ENCODE peak calls at places on chromosomes 2 and 18, in five cellular contexts. B, M, Y, H and I are unnamed samples.

GRCh38 chr18:35778850-35779634 is 193.4 kb upstream of the RMP24 start:
- DNase-seq in B (no peak), M (no peak), Y (peak), H (no peak), I (no peak)

GRCh38 chr18:48203288-48203945 is 205.8 kb downstream of the ZBTB7C start:
- DNase-seq in B (no peak), M (no peak), Y (no peak), H (no peak), I (no peak)

GRCh38 chr2:148525130-148525529 is 119.4 kb upstream of the EPC2 start:
- DNase-seq in B (no peak), M (no peak), Y (no peak), H (no peak), I (no peak)

GRCh38 chr18:46343940-46344372 is 239.8 kb downstream of the HAUS1 start:
- DNase-seq in B (peak), M (no peak), Y (peak), H (peak), I (no peak)

GRCh38 chr2:237283136-237283928 is 130.6 kb downstream of the COL6A3 start:
- DNase-seq in B (no peak), M (peak), Y (no peak), H (no peak), I (no peak)

GRCh38 chr2:44543773-44544725 is 182.3 kb downstream of the CAMKMT start:
- DNase-seq in B (no peak), M (no peak), Y (no peak), H (peak), I (no peak)

GRCh38 chr2:63186331-63186730 is 135.7 kb downstream of the OTX1 start:
- DNase-seq in B (no peak), M (no peak), Y (no peak), H (no peak), I (no peak)

GRCh38 chr2:142042536-142043199 is 88.1 kb downstream of the LRP1B start:
- DNase-seq in B (no peak), M (peak), Y (no peak), H (no peak), I (no peak)

GRCh38 chr2:237642030-237642700 is 14.8 kb downstream of the LRRFIP1 start:
- DNase-seq in B (no peak), M (no peak), Y (no peak), H (no peak), I (no peak)

GRCh38 chr18:36441872-36442271 is 144.4 kb downstream of the FHOD3 start:
- DNase-seq in B (no peak), M (peak), Y (no peak), H (peak), I (no peak)

GRCh38 chr2:235945608-235946140 is 222.5 kb downstream of the GBX2 start:
- DNase-seq in B (no peak), M (no peak), Y (no peak), H (no peak), I (peak)

GRCh38 chr2:39942970-39943369 is 163.9 kb upstream of the THUMPD2 start:
- DNase-seq in B (no peak), M (peak), Y (no peak), H (no peak), I (no peak)

GRCh38 chr2:160507046-160507407 is 13.4 kb upstream of the RBMS1 start:
- DNase-seq in B (no peak), M (no peak), Y (no peak), H (no peak), I (no peak)

GRCh38 chr2:107635883-107636282 is 190.8 kb upstream of the RGPD4 start:
- DNase-seq in B (no peak), M (peak), Y (no peak), H (peak), I (no peak)

GRCh38 chr2:12918138-12918840 is 201.6 kb downstream of the TRIB2 start:
- DNase-seq in B (no peak), M (no peak), Y (no peak), H (no peak), I (no peak)

GRCh38 chr2:42976400-42976799 is 184.0 kb upstream of the HAAO start:
- DNase-seq in B (no peak), M (no peak), Y (no peak), H (no peak), I (no peak)

GRCh38 chr2:1835581-1836201 is 91.4 kb upstream of the PXDN start:
- DNase-seq in B (peak), M (no peak), Y (no peak), H (no peak), I (no peak)

GRCh38 chr2:111624401-111625156 is 259.4 kb downstream of the ANAPC1 start:
- DNase-seq in B (no peak), M (peak), Y (no peak), H (peak), I (no peak)

GRCh38 chr2:112486895-112487294 is 4.9 kb downstream of the TTL start:
- DNase-seq in B (no peak), M (no peak), Y (no peak), H (no peak), I (no peak)

GRCh38 chr2:37561615-37562569 is 109.5 kb downstream of the CDC42EP3 start:
- DNase-seq in B (no peak), M (peak), Y (no peak), H (peak), I (no peak)

GRCh38 chr2:159156834-159157233 is 129.7 kb downstream of the WDSUB1 start:
- DNase-seq in B (no peak), M (no peak), Y (no peak), H (peak), I (peak)

GRCh38 chr2:7324706-7325105 is 407.5 kb downstream of the RNF144A start:
- DNase-seq in B (no peak), M (no peak), Y (no peak), H (no peak), I (peak)

GRCh38 chr18:39939209-39939608 is 2015.8 kb upstream of the PIK3C3 start:
- DNase-seq in B (no peak), M (no peak), Y (no peak), H (no peak), I (no peak)

GRCh38 chr2:143480586-143481230 is 351.5 kb downstream of the ARHGAP15 start:
- DNase-seq in B (no peak), M (peak), Y (no peak), H (no peak), I (no peak)

GRCh38 chr2:26222976-26223375 is 21.5 kb downstream of the HADHA start:
- DNase-seq in B (no peak), M (no peak), Y (no peak), H (no peak), I (no peak)

GRCh38 chr2:239966848-239967136 is 58.4 kb downstream of the NDUFA10 start:
- DNase-seq in B (no peak), M (no peak), Y (no peak), H (peak), I (no peak)

GRCh38 chr18:23827681-23828080 is 138.4 kb downstream of the LAMA3 start:
- DNase-seq in B (no peak), M (no peak), Y (no peak), H (peak), I (no peak)

GRCh38 chr18:8844721-8845148 is 139.4 kb downstream of the MTCL1 start:
- DNase-seq in B (no peak), M (peak), Y (no peak), H (peak), I (no peak)

GRCh38 chr2:179021258-179021657 is 28.7 kb downstream of the CCDC141 start:
- DNase-seq in B (no peak), M (no peak), Y (no peak), H (no peak), I (no peak)

GRCh38 chr2:129490666-129491065 is 488.8 kb upstream of the RAB6C start:
- DNase-seq in B (no peak), M (no peak), Y (no peak), H (no peak), I (no peak)

GRCh38 chr18:45997689-45998088 is 30.6 kb upstream of the EPG5 start:
- DNase-seq in B (no peak), M (no peak), Y (no peak), H (no peak), I (no peak)

GRCh38 chr18:68397241-68398035 is 317.5 kb downstream of the TMX3 start:
- DNase-seq in B (no peak), M (peak), Y (no peak), H (peak), I (no peak)

GRCh38 chr2:16853088-16853487 is 187.5 kb upstream of the CYRIA start:
- DNase-seq in B (no peak), M (no peak), Y (no peak), H (no peak), I (no peak)

GRCh38 chr2:186201371-186201770 is 284.7 kb upstream of the ZC3H15 start:
- DNase-seq in B (no peak), M (peak), Y (no peak), H (no peak), I (no peak)

GRCh38 chr2:101806123-101806522 is 108.6 kb downstream of the MAP4K4 start:
- DNase-seq in B (no peak), M (peak), Y (no peak), H (peak), I (no peak)

GRCh38 chr2:101809656-101810055 is 112.1 kb downstream of the MAP4K4 start:
- DNase-seq in B (no peak), M (peak), Y (no peak), H (no peak), I (no peak)

GRCh38 chr2:101807242-101807641 is 109.7 kb downstream of the MAP4K4 start:
- DNase-seq in B (no peak), M (no peak), Y (no peak), H (no peak), I (no peak)

GRCh38 chr2:101805146-101806088 is 107.9 kb downstream of the MAP4K4 start:
- DNase-seq in B (no peak), M (peak), Y (no peak), H (no peak), I (no peak)

GRCh38 chr2:101808006-101808562 is 110.6 kb downstream of the MAP4K4 start:
- DNase-seq in B (no peak), M (no peak), Y (no peak), H (no peak), I (no peak)
- H3K27ac ChIP-seq in B (no peak), M (no peak), Y (no peak), H (no peak), I (no peak)

GRCh38 chr2:20634430-20635095 is 16.3 kb downstream of the HS1BP3 start:
- DNase-seq in B (no peak), M (peak), Y (no peak), H (peak), I (peak)
- TF ChIP-seq CTCF in B (no peak), M (no peak), Y (no peak), H (no peak), I (no peak)

GRCh38 chr2:109160714-109161440 is 31.9 kb downstream of the SH3RF3 start:
- DNase-seq in B (no peak), M (no peak), Y (no peak), H (no peak), I (no peak)

GRCh38 chr2:109162999-109163398 is 34.0 kb downstream of the SH3RF3 start:
- DNase-seq in B (no peak), M (peak), Y (peak), H (no peak), I (no peak)

GRCh38 chr2:109168080-109168479 is 39.1 kb downstream of the SH3RF3 start:
- DNase-seq in B (no peak), M (no peak), Y (no peak), H (no peak), I (no peak)

GRCh38 chr2:109166811-109167210 is 37.8 kb downstream of the SH3RF3 start:
- DNase-seq in B (no peak), M (no peak), Y (no peak), H (no peak), I (no peak)

DNA sequence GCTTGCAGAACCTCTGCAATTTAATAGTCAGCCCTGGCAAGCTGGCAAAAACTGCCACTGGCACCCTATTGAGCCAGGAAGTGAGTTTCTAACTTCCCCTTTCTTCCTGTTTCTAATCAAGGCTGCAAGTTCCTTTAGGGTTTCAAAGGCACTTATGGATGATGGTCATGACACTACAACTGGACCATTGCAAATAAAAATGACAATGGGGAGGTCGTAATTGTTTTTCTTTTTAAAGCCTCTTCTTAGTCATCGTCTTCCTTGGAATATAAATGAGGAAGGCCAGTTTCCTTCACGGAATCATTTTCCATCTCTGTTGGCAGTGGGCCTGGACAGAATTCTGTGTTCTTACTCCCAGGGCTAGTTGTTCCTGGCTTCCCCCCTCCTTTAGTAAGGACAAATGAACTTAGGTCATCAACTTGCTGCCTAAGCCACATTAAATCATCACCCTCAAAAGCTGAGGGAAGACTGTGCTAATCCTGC is 35.8 kb downstream of the SH3RF3 start:
- DNase-seq in B (no peak), M (peak), Y (peak), H (no peak), I (no peak)
- H3K27ac ChIP-seq in B (peak), M (peak), Y (peak), H (peak), I (peak)

GRCh38 chr2:9653485-9654271 is 22.9 kb upstream of the YWHAQ start:
- DNase-seq in B (no peak), M (no peak), Y (no peak), H (no peak), I (no peak)
- TF ChIP-seq CTCF in B (no peak), M (no peak), Y (no peak), H (no peak), I (no peak)